ENCODE peak calls at places on chromosome 12, in seven cellular contexts. One of them, this sample, is unnamed.
A peak's percentile ranks its signal among the peaks of the same experiment; 100 is the strongest.

GRCh38 chr12:56084958-56085543 is 5.1 kb downstream of the ERBB3 start:
- DNase-seq in right cardiac atrium: no peak
- DNase-seq in AML-193: no peak
- DNase-seq in mesendoderm: peak; percentile 71
- DNase-seq in progenitor cell of endocrine pancreas: no peak
- DNase-seq in NB4: peak; percentile 73
- DNase-seq in heart right ventricle: no peak
- DNase-seq in this sample: no peak

GRCh38 chr12:38904932-38905479 is 385 bp downstream of the CPNE8 start:
- DNase-seq in right cardiac atrium: peak; percentile 93
- DNase-seq in AML-193: no peak
- DNase-seq in mesendoderm: peak; percentile 96
- DNase-seq in progenitor cell of endocrine pancreas: peak; percentile 24
- DNase-seq in NB4: peak; percentile 14
- DNase-seq in heart right ventricle: peak; percentile 90
- DNase-seq in this sample: peak; percentile 22

GRCh38 chr12:29782285-29782820 is 1.4 kb downstream of the TMTC1 start:
- DNase-seq in right cardiac atrium: no peak
- DNase-seq in AML-193: no peak
- DNase-seq in mesendoderm: peak; percentile 51
- DNase-seq in progenitor cell of endocrine pancreas: no peak
- DNase-seq in NB4: peak; percentile 68
- DNase-seq in heart right ventricle: peak; percentile 24
- DNase-seq in this sample: no peak

GRCh38 chr12:51449569-51450246 is 25.1 kb downstream of the SLC4A8 start:
- DNase-seq in right cardiac atrium: no peak
- DNase-seq in AML-193: no peak
- DNase-seq in mesendoderm: no peak
- DNase-seq in progenitor cell of endocrine pancreas: no peak
- DNase-seq in NB4: no peak
- DNase-seq in heart right ventricle: no peak
- DNase-seq in this sample: no peak

GRCh38 chr12:116194935-116195431 is 82.5 kb downstream of the MED13L start:
- DNase-seq in right cardiac atrium: no peak
- DNase-seq in AML-193: no peak
- DNase-seq in mesendoderm: peak; percentile 37
- DNase-seq in progenitor cell of endocrine pancreas: no peak
- DNase-seq in NB4: peak; percentile 38
- DNase-seq in heart right ventricle: no peak
- DNase-seq in this sample: peak; percentile 56

GRCh38 chr12:12008931-12009611 is 61.7 kb upstream of the BCL2L14 start:
- DNase-seq in right cardiac atrium: no peak
- DNase-seq in AML-193: peak; percentile 64
- DNase-seq in mesendoderm: peak; percentile 92
- DNase-seq in progenitor cell of endocrine pancreas: no peak
- DNase-seq in NB4: peak; percentile 86
- DNase-seq in heart right ventricle: no peak
- DNase-seq in this sample: peak; percentile 42

GRCh38 chr12:55827806-55828205 is 1.6 kb downstream of the DNAJC14 start:
- DNase-seq in right cardiac atrium: no peak
- DNase-seq in AML-193: no peak
- DNase-seq in mesendoderm: no peak
- DNase-seq in progenitor cell of endocrine pancreas: no peak
- DNase-seq in NB4: no peak
- DNase-seq in heart right ventricle: no peak
- DNase-seq in this sample: no peak

GRCh38 chr12:132522586-132523380 is 32.8 kb downstream of the FBRSL1 start:
- DNase-seq in right cardiac atrium: no peak
- DNase-seq in AML-193: no peak
- DNase-seq in mesendoderm: no peak
- DNase-seq in progenitor cell of endocrine pancreas: no peak
- DNase-seq in NB4: no peak
- DNase-seq in heart right ventricle: no peak
- DNase-seq in this sample: no peak

GRCh38 chr12:104713444-104713843 is 244.6 kb downstream of the SLC41A2 start:
- DNase-seq in right cardiac atrium: no peak
- DNase-seq in AML-193: no peak
- DNase-seq in mesendoderm: no peak
- DNase-seq in progenitor cell of endocrine pancreas: no peak
- DNase-seq in NB4: no peak
- DNase-seq in heart right ventricle: no peak
- DNase-seq in this sample: no peak

GRCh38 chr12:91037301-91037700 is 20.5 kb downstream of the KERA start:
- DNase-seq in right cardiac atrium: no peak
- DNase-seq in AML-193: no peak
- DNase-seq in mesendoderm: no peak
- DNase-seq in progenitor cell of endocrine pancreas: no peak
- DNase-seq in NB4: no peak
- DNase-seq in heart right ventricle: no peak
- DNase-seq in this sample: no peak

GRCh38 chr12:122474324-122474716 is 26.4 kb downstream of the ZCCHC8 start:
- DNase-seq in right cardiac atrium: no peak
- DNase-seq in AML-193: no peak
- DNase-seq in mesendoderm: no peak
- DNase-seq in progenitor cell of endocrine pancreas: no peak
- DNase-seq in NB4: no peak
- DNase-seq in heart right ventricle: no peak
- DNase-seq in this sample: no peak

GRCh38 chr12:58529897-58530296 is 390.4 kb downstream of the LRIG3 start:
- DNase-seq in right cardiac atrium: no peak
- DNase-seq in AML-193: no peak
- DNase-seq in mesendoderm: no peak
- DNase-seq in progenitor cell of endocrine pancreas: no peak
- DNase-seq in NB4: no peak
- DNase-seq in heart right ventricle: no peak
- DNase-seq in this sample: no peak

GRCh38 chr12:70784042-70784668 is 136.4 kb downstream of the PTPRR start:
- DNase-seq in right cardiac atrium: no peak
- DNase-seq in AML-193: no peak
- DNase-seq in mesendoderm: no peak
- DNase-seq in progenitor cell of endocrine pancreas: no peak
- DNase-seq in NB4: no peak
- DNase-seq in heart right ventricle: no peak
- DNase-seq in this sample: no peak

GRCh38 chr12:122423258-122424165 is 1.0 kb upstream of the CLIP1 start:
- DNase-seq in right cardiac atrium: peak; percentile 15
- DNase-seq in AML-193: peak; percentile 44
- DNase-seq in mesendoderm: peak; percentile 78
- DNase-seq in progenitor cell of endocrine pancreas: no peak
- DNase-seq in NB4: peak; percentile 63
- DNase-seq in heart right ventricle: peak; percentile 13
- DNase-seq in this sample: no peak

GRCh38 chr12:7162691-7163114 is 26.8 kb upstream of the PEX5 start:
- DNase-seq in right cardiac atrium: no peak
- DNase-seq in AML-193: no peak
- DNase-seq in mesendoderm: peak; percentile 79
- DNase-seq in progenitor cell of endocrine pancreas: peak; percentile 57
- DNase-seq in NB4: no peak
- DNase-seq in heart right ventricle: no peak
- DNase-seq in this sample: no peak

GRCh38 chr12:104784592-104784991 is 173.5 kb downstream of the SLC41A2 start:
- DNase-seq in right cardiac atrium: no peak
- DNase-seq in AML-193: no peak
- DNase-seq in mesendoderm: peak; percentile 79
- DNase-seq in progenitor cell of endocrine pancreas: no peak
- DNase-seq in NB4: no peak
- DNase-seq in heart right ventricle: no peak
- DNase-seq in this sample: no peak

GRCh38 chr12:114853003-114853529 is 169.1 kb upstream of the TBX3 start:
- DNase-seq in right cardiac atrium: no peak
- DNase-seq in AML-193: no peak
- DNase-seq in mesendoderm: no peak
- DNase-seq in progenitor cell of endocrine pancreas: no peak
- DNase-seq in NB4: no peak
- DNase-seq in heart right ventricle: peak; percentile 5
- DNase-seq in this sample: no peak

GRCh38 chr12:53636641-53637040 is 10.5 kb upstream of the ATF7 start:
- DNase-seq in right cardiac atrium: no peak
- DNase-seq in AML-193: no peak
- DNase-seq in mesendoderm: no peak
- DNase-seq in progenitor cell of endocrine pancreas: no peak
- DNase-seq in NB4: no peak
- DNase-seq in heart right ventricle: no peak
- DNase-seq in this sample: no peak

GRCh38 chr12:97764700-97765099 is 302.1 kb downstream of the RMST start:
- DNase-seq in right cardiac atrium: no peak
- DNase-seq in AML-193: no peak
- DNase-seq in mesendoderm: no peak
- DNase-seq in progenitor cell of endocrine pancreas: no peak
- DNase-seq in NB4: no peak
- DNase-seq in heart right ventricle: no peak
- DNase-seq in this sample: no peak

GRCh38 chr12:81224626-81225025 is 146.7 kb downstream of the ACSS3 start:
- DNase-seq in right cardiac atrium: no peak
- DNase-seq in AML-193: no peak
- DNase-seq in mesendoderm: no peak
- DNase-seq in progenitor cell of endocrine pancreas: no peak
- DNase-seq in NB4: no peak
- DNase-seq in heart right ventricle: no peak
- DNase-seq in this sample: no peak

GRCh38 chr12:57368349-57369095 is 62.3 kb downstream of the R3HDM2 start:
- DNase-seq in right cardiac atrium: no peak
- DNase-seq in AML-193: no peak
- DNase-seq in mesendoderm: peak; percentile 42
- DNase-seq in progenitor cell of endocrine pancreas: no peak
- DNase-seq in NB4: no peak
- DNase-seq in heart right ventricle: no peak
- DNase-seq in this sample: no peak

GRCh38 chr12:70217416-70217815 is 25.8 kb upstream of the CNOT2 start:
- DNase-seq in right cardiac atrium: no peak
- DNase-seq in AML-193: no peak
- DNase-seq in mesendoderm: no peak
- DNase-seq in progenitor cell of endocrine pancreas: no peak
- DNase-seq in NB4: no peak
- DNase-seq in heart right ventricle: no peak
- DNase-seq in this sample: no peak

GRCh38 chr12:109577311-109577710 is 3.7 kb downstream of the MVK start:
- DNase-seq in right cardiac atrium: no peak
- DNase-seq in AML-193: no peak
- DNase-seq in mesendoderm: no peak
- DNase-seq in progenitor cell of endocrine pancreas: no peak
- DNase-seq in NB4: no peak
- DNase-seq in heart right ventricle: no peak
- DNase-seq in this sample: no peak

GRCh38 chr12:117528538-117528937 is 167.1 kb upstream of the NOS1 start:
- DNase-seq in right cardiac atrium: no peak
- DNase-seq in AML-193: no peak
- DNase-seq in mesendoderm: no peak
- DNase-seq in progenitor cell of endocrine pancreas: no peak
- DNase-seq in NB4: no peak
- DNase-seq in heart right ventricle: no peak
- DNase-seq in this sample: no peak

GRCh38 chr12:68406134-68406576 is 74.0 kb upstream of the MDM1 start:
- DNase-seq in right cardiac atrium: peak; percentile 95
- DNase-seq in AML-193: peak; percentile 88
- DNase-seq in mesendoderm: peak; percentile 48
- DNase-seq in progenitor cell of endocrine pancreas: no peak
- DNase-seq in NB4: peak; percentile 30
- DNase-seq in heart right ventricle: peak; percentile 95
- DNase-seq in this sample: no peak